ENCODE peak calls at places on chromosomes 11 and 22, in five cellular contexts. One of them, this sample, is unnamed.

GRCh38 chr11:17157773-17158172 is 50.0 kb downstream of the PIK3C2A start:
- DNase-seq in midbrain: no peak
- DNase-seq in esophagus muscularis mucosa: no peak
- DNase-seq in activated T-cell treated with anti-CD3 and anti-CD28 coated beads for 1 hour: no peak
- DNase-seq in nephron progenitor cell: no peak
- DNase-seq in this sample: no peak

GRCh38 chr11:73249858-73250773 is 22.0 kb upstream of the P2RY6 start:
- DNase-seq in midbrain: no peak
- DNase-seq in esophagus muscularis mucosa: no peak
- DNase-seq in activated T-cell treated with anti-CD3 and anti-CD28 coated beads for 1 hour: no peak
- DNase-seq in nephron progenitor cell: no peak
- DNase-seq in this sample: peak; percentile 26

GRCh38 chr11:69797156-69797555 is 22.0 kb upstream of the FGF4 start:
- DNase-seq in midbrain: no peak
- DNase-seq in esophagus muscularis mucosa: no peak
- DNase-seq in activated T-cell treated with anti-CD3 and anti-CD28 coated beads for 1 hour: no peak
- DNase-seq in nephron progenitor cell: no peak
- DNase-seq in this sample: no peak

GRCh38 chr11:1178906-1179305 is 21.2 kb downstream of the MUC5AC start:
- DNase-seq in midbrain: no peak
- DNase-seq in esophagus muscularis mucosa: no peak
- DNase-seq in activated T-cell treated with anti-CD3 and anti-CD28 coated beads for 1 hour: no peak
- DNase-seq in nephron progenitor cell: no peak
- DNase-seq in this sample: no peak

GRCh38 chr11:31769241-31769640 is 41.9 kb downstream of the PAX6 start:
- DNase-seq in midbrain: no peak
- DNase-seq in esophagus muscularis mucosa: no peak
- DNase-seq in activated T-cell treated with anti-CD3 and anti-CD28 coated beads for 1 hour: no peak
- DNase-seq in nephron progenitor cell: no peak
- DNase-seq in this sample: no peak

GRCh38 chr11:121437018-121437685 is 15.0 kb upstream of the SORL1 start:
- DNase-seq in midbrain: no peak
- DNase-seq in esophagus muscularis mucosa: no peak
- DNase-seq in activated T-cell treated with anti-CD3 and anti-CD28 coated beads for 1 hour: no peak
- DNase-seq in nephron progenitor cell: no peak
- DNase-seq in this sample: peak; percentile 64

GRCh38 chr11:120391854-120392253 is 55.6 kb downstream of the ARHGEF12 start:
- DNase-seq in midbrain: no peak
- DNase-seq in esophagus muscularis mucosa: no peak
- DNase-seq in activated T-cell treated with anti-CD3 and anti-CD28 coated beads for 1 hour: no peak
- DNase-seq in nephron progenitor cell: no peak
- DNase-seq in this sample: no peak

GRCh38 chr22:20989323-20990138 is 7.4 kb downstream of the LZTR1 start:
- DNase-seq in midbrain: no peak
- DNase-seq in esophagus muscularis mucosa: no peak
- DNase-seq in activated T-cell treated with anti-CD3 and anti-CD28 coated beads for 1 hour: no peak
- DNase-seq in nephron progenitor cell: no peak
- DNase-seq in this sample: no peak

GRCh38 chr11:12053606-12054361 is 45.4 kb upstream of the DKK3 start:
- DNase-seq in midbrain: no peak
- DNase-seq in esophagus muscularis mucosa: no peak
- DNase-seq in activated T-cell treated with anti-CD3 and anti-CD28 coated beads for 1 hour: no peak
- DNase-seq in nephron progenitor cell: no peak
- DNase-seq in this sample: no peak

GRCh38 chr11:111631666-111632039 is 29.4 kb downstream of the SIK2 start:
- DNase-seq in midbrain: no peak
- DNase-seq in esophagus muscularis mucosa: no peak
- DNase-seq in activated T-cell treated with anti-CD3 and anti-CD28 coated beads for 1 hour: no peak
- DNase-seq in nephron progenitor cell: no peak
- DNase-seq in this sample: peak; percentile 68

GRCh38 chr11:126840975-126841374 is 159.6 kb downstream of the KIRREL3 start:
- DNase-seq in midbrain: no peak
- DNase-seq in esophagus muscularis mucosa: no peak
- DNase-seq in activated T-cell treated with anti-CD3 and anti-CD28 coated beads for 1 hour: no peak
- DNase-seq in nephron progenitor cell: no peak
- DNase-seq in this sample: no peak

GRCh38 chr22:36081023-36081431 is 52.4 kb upstream of the RBFOX2 start:
- DNase-seq in midbrain: no peak
- DNase-seq in esophagus muscularis mucosa: no peak
- DNase-seq in activated T-cell treated with anti-CD3 and anti-CD28 coated beads for 1 hour: no peak
- DNase-seq in nephron progenitor cell: no peak
- DNase-seq in this sample: peak; percentile 69

GRCh38 chr11:111749646-111750045 is 16.5 kb downstream of the PPP2R1B start:
- DNase-seq in midbrain: no peak
- DNase-seq in esophagus muscularis mucosa: no peak
- DNase-seq in activated T-cell treated with anti-CD3 and anti-CD28 coated beads for 1 hour: no peak
- DNase-seq in nephron progenitor cell: no peak
- DNase-seq in this sample: no peak

GRCh38 chr22:41009222-41009948 is 58.2 kb downstream of the RBX1 start:
- DNase-seq in midbrain: no peak
- DNase-seq in esophagus muscularis mucosa: no peak
- DNase-seq in activated T-cell treated with anti-CD3 and anti-CD28 coated beads for 1 hour: no peak
- DNase-seq in nephron progenitor cell: no peak
- DNase-seq in this sample: peak; percentile 29

GRCh38 chr22:36873614-36874308 is 13.0 kb downstream of the NCF4 start:
- DNase-seq in midbrain: peak; percentile 17
- DNase-seq in esophagus muscularis mucosa: no peak
- DNase-seq in activated T-cell treated with anti-CD3 and anti-CD28 coated beads for 1 hour: no peak
- DNase-seq in nephron progenitor cell: no peak
- DNase-seq in this sample: peak; percentile 88

GRCh38 chr22:40597541-40598453 is 38.7 kb downstream of the MRTFA start:
- DNase-seq in midbrain: peak; percentile 19
- DNase-seq in esophagus muscularis mucosa: no peak
- DNase-seq in activated T-cell treated with anti-CD3 and anti-CD28 coated beads for 1 hour: no peak
- DNase-seq in nephron progenitor cell: no peak
- DNase-seq in this sample: peak; percentile 65

GRCh38 chr22:33756508-33756949 is 163.7 kb downstream of the LARGE1 start:
- DNase-seq in midbrain: no peak
- DNase-seq in esophagus muscularis mucosa: no peak
- DNase-seq in activated T-cell treated with anti-CD3 and anti-CD28 coated beads for 1 hour: no peak
- DNase-seq in nephron progenitor cell: no peak
- DNase-seq in this sample: no peak

GRCh38 chr22:30279389-30279788 is 9.9 kb downstream of the CASTOR1 start:
- DNase-seq in midbrain: no peak
- DNase-seq in esophagus muscularis mucosa: no peak
- DNase-seq in activated T-cell treated with anti-CD3 and anti-CD28 coated beads for 1 hour: no peak
- DNase-seq in nephron progenitor cell: no peak
- DNase-seq in this sample: peak; percentile 34

GRCh38 chr22:50202130-50202671 is 1.4 kb downstream of the SELENOO start:
- DNase-seq in midbrain: no peak
- DNase-seq in esophagus muscularis mucosa: no peak
- DNase-seq in activated T-cell treated with anti-CD3 and anti-CD28 coated beads for 1 hour: no peak
- DNase-seq in nephron progenitor cell: peak; percentile 51
- DNase-seq in this sample: no peak

GRCh38 chr11:48000432-48000831 is 20.1 kb downstream of the PTPRJ start:
- DNase-seq in midbrain: no peak
- DNase-seq in esophagus muscularis mucosa: no peak
- DNase-seq in activated T-cell treated with anti-CD3 and anti-CD28 coated beads for 1 hour: no peak
- DNase-seq in nephron progenitor cell: no peak
- DNase-seq in this sample: no peak

GRCh38 chr11:73393011-73393380 is 16.8 kb downstream of the RELT start:
- DNase-seq in midbrain: no peak
- DNase-seq in esophagus muscularis mucosa: no peak
- DNase-seq in activated T-cell treated with anti-CD3 and anti-CD28 coated beads for 1 hour: no peak
- DNase-seq in nephron progenitor cell: no peak
- DNase-seq in this sample: no peak

GRCh38 chr11:10211470-10211869 is 82.5 kb downstream of the SBF2 start:
- DNase-seq in midbrain: no peak
- DNase-seq in esophagus muscularis mucosa: no peak
- DNase-seq in activated T-cell treated with anti-CD3 and anti-CD28 coated beads for 1 hour: no peak
- DNase-seq in nephron progenitor cell: no peak
- DNase-seq in this sample: no peak

GRCh38 chr22:35605787-35606492 is 11.2 kb downstream of the MB start:
- DNase-seq in midbrain: no peak
- DNase-seq in esophagus muscularis mucosa: no peak
- DNase-seq in activated T-cell treated with anti-CD3 and anti-CD28 coated beads for 1 hour: no peak
- DNase-seq in nephron progenitor cell: no peak
- DNase-seq in this sample: no peak